ENCODE peak calls at places on chromosomes 6 and 20, in ten cellular contexts. One of them, this sample, is unnamed.

GRCh38 chr20:45341939-45342862 is 6.0 kb downstream of the SDC4 start:
- DNase-seq in KG1: no peak
- DNase-seq in activated CD4-positive, alpha-beta T cell treated with anti-CD3 and anti-CD28 coated beads, Interleukin-2, amount 50 U/mL, for 1 hour: no peak
- DNase-seq in stomach: peak
- DNase-seq in AG08396: peak
- DNase-seq in stimulated activated CD8-positive, alpha-beta memory T cell treated with anti-CD3 and anti-CD28 coated beads, Interleukin-15, amount 100 ng/mL, for 1 hour: no peak
- DNase-seq in T-helper 17 cell: no peak
- DNase-seq in effector CD4-positive, alpha-beta T cell: no peak
- DNase-seq in stimulated activated CD4-positive, alpha-beta T cell treated with anti-CD3 and anti-CD28 coated beads, TNF-alpha, amount 100 ng/mL, for 4 hours: no peak
- DNase-seq in NCI-H774: peak
- DNase-seq in this sample: no peak

GRCh38 chr6:147538821-147539220 is 30.3 kb downstream of the SAMD5 start:
- DNase-seq in AG08396: no peak
- DNase-seq in NCI-H774: no peak
- DNase-seq in stomach: no peak
- DNase-seq in T-helper 17 cell: no peak
- DNase-seq in activated CD4-positive, alpha-beta T cell treated with anti-CD3 and anti-CD28 coated beads, Interleukin-2, amount 50 U/mL, for 1 hour: no peak
- DNase-seq in KG1: no peak
- DNase-seq in stimulated activated CD8-positive, alpha-beta memory T cell treated with anti-CD3 and anti-CD28 coated beads, Interleukin-15, amount 100 ng/mL, for 1 hour: no peak
- DNase-seq in stimulated activated CD4-positive, alpha-beta T cell treated with anti-CD3 and anti-CD28 coated beads, TNF-alpha, amount 100 ng/mL, for 4 hours: no peak
- DNase-seq in effector CD4-positive, alpha-beta T cell: no peak
- DNase-seq in this sample: no peak

GRCh38 chr6:159608961-159609673 is 83.9 kb downstream of the SOD2 start:
- DNase-seq in stimulated activated CD4-positive, alpha-beta T cell treated with anti-CD3 and anti-CD28 coated beads, TNF-alpha, amount 100 ng/mL, for 4 hours: no peak
- DNase-seq in stomach: no peak
- DNase-seq in AG08396: peak
- DNase-seq in effector CD4-positive, alpha-beta T cell: no peak
- DNase-seq in stimulated activated CD8-positive, alpha-beta memory T cell treated with anti-CD3 and anti-CD28 coated beads, Interleukin-15, amount 100 ng/mL, for 1 hour: no peak
- DNase-seq in KG1: no peak
- DNase-seq in T-helper 17 cell: no peak
- DNase-seq in NCI-H774: no peak
- DNase-seq in activated CD4-positive, alpha-beta T cell treated with anti-CD3 and anti-CD28 coated beads, Interleukin-2, amount 50 U/mL, for 1 hour: no peak
- DNase-seq in this sample: peak

GRCh38 chr6:47839645-47840044 is 57.8 kb downstream of the OPN5 start:
- DNase-seq in effector CD4-positive, alpha-beta T cell: no peak
- DNase-seq in T-helper 17 cell: no peak
- DNase-seq in stimulated activated CD8-positive, alpha-beta memory T cell treated with anti-CD3 and anti-CD28 coated beads, Interleukin-15, amount 100 ng/mL, for 1 hour: no peak
- DNase-seq in activated CD4-positive, alpha-beta T cell treated with anti-CD3 and anti-CD28 coated beads, Interleukin-2, amount 50 U/mL, for 1 hour: no peak
- DNase-seq in NCI-H774: no peak
- DNase-seq in stomach: no peak
- DNase-seq in stimulated activated CD4-positive, alpha-beta T cell treated with anti-CD3 and anti-CD28 coated beads, TNF-alpha, amount 100 ng/mL, for 4 hours: no peak
- DNase-seq in AG08396: no peak
- DNase-seq in KG1: no peak
- DNase-seq in this sample: no peak

GRCh38 chr6:82704048-82704447 is 340.4 kb downstream of the TPBG start:
- DNase-seq in activated CD4-positive, alpha-beta T cell treated with anti-CD3 and anti-CD28 coated beads, Interleukin-2, amount 50 U/mL, for 1 hour: no peak
- DNase-seq in stimulated activated CD4-positive, alpha-beta T cell treated with anti-CD3 and anti-CD28 coated beads, TNF-alpha, amount 100 ng/mL, for 4 hours: no peak
- DNase-seq in effector CD4-positive, alpha-beta T cell: no peak
- DNase-seq in T-helper 17 cell: no peak
- DNase-seq in stimulated activated CD8-positive, alpha-beta memory T cell treated with anti-CD3 and anti-CD28 coated beads, Interleukin-15, amount 100 ng/mL, for 1 hour: no peak
- DNase-seq in NCI-H774: no peak
- DNase-seq in KG1: no peak
- DNase-seq in stomach: no peak
- DNase-seq in AG08396: no peak
- DNase-seq in this sample: no peak

GRCh38 chr6:165663283-165663735 is 268 bp upstream of the PDE10A start:
- DNase-seq in KG1: no peak
- DNase-seq in activated CD4-positive, alpha-beta T cell treated with anti-CD3 and anti-CD28 coated beads, Interleukin-2, amount 50 U/mL, for 1 hour: no peak
- DNase-seq in T-helper 17 cell: no peak
- DNase-seq in stomach: no peak
- DNase-seq in stimulated activated CD8-positive, alpha-beta memory T cell treated with anti-CD3 and anti-CD28 coated beads, Interleukin-15, amount 100 ng/mL, for 1 hour: no peak
- DNase-seq in NCI-H774: no peak
- DNase-seq in effector CD4-positive, alpha-beta T cell: no peak
- DNase-seq in stimulated activated CD4-positive, alpha-beta T cell treated with anti-CD3 and anti-CD28 coated beads, TNF-alpha, amount 100 ng/mL, for 4 hours: no peak
- DNase-seq in AG08396: peak
- DNase-seq in this sample: no peak

GRCh38 chr20:43843965-43844660 is 70.5 kb upstream of the TOX2 start:
- DNase-seq in activated CD4-positive, alpha-beta T cell treated with anti-CD3 and anti-CD28 coated beads, Interleukin-2, amount 50 U/mL, for 1 hour: no peak
- DNase-seq in stomach: no peak
- DNase-seq in effector CD4-positive, alpha-beta T cell: no peak
- DNase-seq in stimulated activated CD4-positive, alpha-beta T cell treated with anti-CD3 and anti-CD28 coated beads, TNF-alpha, amount 100 ng/mL, for 4 hours: no peak
- DNase-seq in NCI-H774: no peak
- DNase-seq in T-helper 17 cell: no peak
- DNase-seq in KG1: no peak
- DNase-seq in AG08396: no peak
- DNase-seq in stimulated activated CD8-positive, alpha-beta memory T cell treated with anti-CD3 and anti-CD28 coated beads, Interleukin-15, amount 100 ng/mL, for 1 hour: no peak
- DNase-seq in this sample: no peak

GRCh38 chr6:14799928-14800327 is 445.9 kb upstream of the JARID2 start:
- DNase-seq in activated CD4-positive, alpha-beta T cell treated with anti-CD3 and anti-CD28 coated beads, Interleukin-2, amount 50 U/mL, for 1 hour: no peak
- DNase-seq in effector CD4-positive, alpha-beta T cell: no peak
- DNase-seq in KG1: no peak
- DNase-seq in stomach: peak
- DNase-seq in AG08396: peak
- DNase-seq in T-helper 17 cell: no peak
- DNase-seq in NCI-H774: peak
- DNase-seq in stimulated activated CD8-positive, alpha-beta memory T cell treated with anti-CD3 and anti-CD28 coated beads, Interleukin-15, amount 100 ng/mL, for 1 hour: no peak
- DNase-seq in stimulated activated CD4-positive, alpha-beta T cell treated with anti-CD3 and anti-CD28 coated beads, TNF-alpha, amount 100 ng/mL, for 4 hours: no peak
- DNase-seq in this sample: peak

GRCh38 chr20:7775072-7775471 is 165.2 kb downstream of the HAO1 start:
- DNase-seq in stimulated activated CD8-positive, alpha-beta memory T cell treated with anti-CD3 and anti-CD28 coated beads, Interleukin-15, amount 100 ng/mL, for 1 hour: no peak
- DNase-seq in activated CD4-positive, alpha-beta T cell treated with anti-CD3 and anti-CD28 coated beads, Interleukin-2, amount 50 U/mL, for 1 hour: no peak
- DNase-seq in AG08396: peak
- DNase-seq in T-helper 17 cell: no peak
- DNase-seq in KG1: no peak
- DNase-seq in effector CD4-positive, alpha-beta T cell: no peak
- DNase-seq in stimulated activated CD4-positive, alpha-beta T cell treated with anti-CD3 and anti-CD28 coated beads, TNF-alpha, amount 100 ng/mL, for 4 hours: no peak
- DNase-seq in NCI-H774: no peak
- DNase-seq in stomach: no peak
- DNase-seq in this sample: peak

GRCh38 chr6:116229287-116229913 is 24.5 kb downstream of the TSPYL4 start:
- DNase-seq in NCI-H774: no peak
- DNase-seq in KG1: no peak
- DNase-seq in stomach: peak
- DNase-seq in effector CD4-positive, alpha-beta T cell: no peak
- DNase-seq in AG08396: peak
- DNase-seq in activated CD4-positive, alpha-beta T cell treated with anti-CD3 and anti-CD28 coated beads, Interleukin-2, amount 50 U/mL, for 1 hour: no peak
- DNase-seq in stimulated activated CD4-positive, alpha-beta T cell treated with anti-CD3 and anti-CD28 coated beads, TNF-alpha, amount 100 ng/mL, for 4 hours: no peak
- DNase-seq in T-helper 17 cell: no peak
- DNase-seq in stimulated activated CD8-positive, alpha-beta memory T cell treated with anti-CD3 and anti-CD28 coated beads, Interleukin-15, amount 100 ng/mL, for 1 hour: no peak
- DNase-seq in this sample: no peak

GRCh38 chr6:26250806-26251075 is 114.3 kb upstream of the BTN3A2 start:
- DNase-seq in effector CD4-positive, alpha-beta T cell: peak
- DNase-seq in KG1: no peak
- DNase-seq in stimulated activated CD4-positive, alpha-beta T cell treated with anti-CD3 and anti-CD28 coated beads, TNF-alpha, amount 100 ng/mL, for 4 hours: no peak
- DNase-seq in stomach: no peak
- DNase-seq in T-helper 17 cell: no peak
- DNase-seq in activated CD4-positive, alpha-beta T cell treated with anti-CD3 and anti-CD28 coated beads, Interleukin-2, amount 50 U/mL, for 1 hour: peak
- DNase-seq in stimulated activated CD8-positive, alpha-beta memory T cell treated with anti-CD3 and anti-CD28 coated beads, Interleukin-15, amount 100 ng/mL, for 1 hour: no peak
- DNase-seq in AG08396: no peak
- DNase-seq in NCI-H774: no peak
- DNase-seq in this sample: peak

GRCh38 chr6:39137235-39137634 is 22.2 kb upstream of the SAYSD1 start:
- DNase-seq in stimulated activated CD8-positive, alpha-beta memory T cell treated with anti-CD3 and anti-CD28 coated beads, Interleukin-15, amount 100 ng/mL, for 1 hour: no peak
- DNase-seq in activated CD4-positive, alpha-beta T cell treated with anti-CD3 and anti-CD28 coated beads, Interleukin-2, amount 50 U/mL, for 1 hour: peak
- DNase-seq in effector CD4-positive, alpha-beta T cell: peak
- DNase-seq in AG08396: peak
- DNase-seq in T-helper 17 cell: no peak
- DNase-seq in NCI-H774: no peak
- DNase-seq in stimulated activated CD4-positive, alpha-beta T cell treated with anti-CD3 and anti-CD28 coated beads, TNF-alpha, amount 100 ng/mL, for 4 hours: no peak
- DNase-seq in stomach: peak
- DNase-seq in KG1: no peak
- DNase-seq in this sample: peak

GRCh38 chr6:152296648-152297376 is 340.4 kb downstream of the SYNE1 start:
- DNase-seq in KG1: no peak
- DNase-seq in AG08396: peak
- DNase-seq in stimulated activated CD8-positive, alpha-beta memory T cell treated with anti-CD3 and anti-CD28 coated beads, Interleukin-15, amount 100 ng/mL, for 1 hour: no peak
- DNase-seq in activated CD4-positive, alpha-beta T cell treated with anti-CD3 and anti-CD28 coated beads, Interleukin-2, amount 50 U/mL, for 1 hour: no peak
- DNase-seq in stimulated activated CD4-positive, alpha-beta T cell treated with anti-CD3 and anti-CD28 coated beads, TNF-alpha, amount 100 ng/mL, for 4 hours: no peak
- DNase-seq in T-helper 17 cell: no peak
- DNase-seq in NCI-H774: no peak
- DNase-seq in effector CD4-positive, alpha-beta T cell: no peak
- DNase-seq in stomach: no peak
- DNase-seq in this sample: no peak

GRCh38 chr20:45890077-45890996 is 671 bp downstream of the NEURL2 start:
- DNase-seq in KG1: no peak
- DNase-seq in T-helper 17 cell: no peak
- DNase-seq in NCI-H774: no peak
- DNase-seq in effector CD4-positive, alpha-beta T cell: peak
- DNase-seq in stomach: peak
- DNase-seq in AG08396: peak
- DNase-seq in stimulated activated CD4-positive, alpha-beta T cell treated with anti-CD3 and anti-CD28 coated beads, TNF-alpha, amount 100 ng/mL, for 4 hours: peak
- DNase-seq in stimulated activated CD8-positive, alpha-beta memory T cell treated with anti-CD3 and anti-CD28 coated beads, Interleukin-15, amount 100 ng/mL, for 1 hour: no peak
- DNase-seq in activated CD4-positive, alpha-beta T cell treated with anti-CD3 and anti-CD28 coated beads, Interleukin-2, amount 50 U/mL, for 1 hour: peak
- DNase-seq in this sample: peak

GRCh38 chr6:89623749-89624148 is 14.8 kb downstream of the LYRM2 start:
- DNase-seq in KG1: no peak
- DNase-seq in AG08396: no peak
- DNase-seq in stimulated activated CD4-positive, alpha-beta T cell treated with anti-CD3 and anti-CD28 coated beads, TNF-alpha, amount 100 ng/mL, for 4 hours: no peak
- DNase-seq in stimulated activated CD8-positive, alpha-beta memory T cell treated with anti-CD3 and anti-CD28 coated beads, Interleukin-15, amount 100 ng/mL, for 1 hour: no peak
- DNase-seq in T-helper 17 cell: no peak
- DNase-seq in activated CD4-positive, alpha-beta T cell treated with anti-CD3 and anti-CD28 coated beads, Interleukin-2, amount 50 U/mL, for 1 hour: no peak
- DNase-seq in effector CD4-positive, alpha-beta T cell: no peak
- DNase-seq in stomach: no peak
- DNase-seq in NCI-H774: no peak
- DNase-seq in this sample: no peak

GRCh38 chr20:59145926-59146800 is 17.5 kb upstream of the ZNF831 start:
- DNase-seq in AG08396: no peak
- DNase-seq in stimulated activated CD4-positive, alpha-beta T cell treated with anti-CD3 and anti-CD28 coated beads, TNF-alpha, amount 100 ng/mL, for 4 hours: no peak
- DNase-seq in KG1: no peak
- DNase-seq in T-helper 17 cell: no peak
- DNase-seq in stomach: no peak
- DNase-seq in NCI-H774: no peak
- DNase-seq in activated CD4-positive, alpha-beta T cell treated with anti-CD3 and anti-CD28 coated beads, Interleukin-2, amount 50 U/mL, for 1 hour: peak
- DNase-seq in effector CD4-positive, alpha-beta T cell: no peak
- DNase-seq in stimulated activated CD8-positive, alpha-beta memory T cell treated with anti-CD3 and anti-CD28 coated beads, Interleukin-15, amount 100 ng/mL, for 1 hour: peak
- DNase-seq in this sample: no peak

GRCh38 chr6:151349651-151350270 is 41.6 kb downstream of the ZBTB2 start:
- DNase-seq in effector CD4-positive, alpha-beta T cell: no peak
- DNase-seq in NCI-H774: no peak
- DNase-seq in activated CD4-positive, alpha-beta T cell treated with anti-CD3 and anti-CD28 coated beads, Interleukin-2, amount 50 U/mL, for 1 hour: no peak
- DNase-seq in stimulated activated CD4-positive, alpha-beta T cell treated with anti-CD3 and anti-CD28 coated beads, TNF-alpha, amount 100 ng/mL, for 4 hours: no peak
- DNase-seq in KG1: no peak
- DNase-seq in stomach: no peak
- DNase-seq in stimulated activated CD8-positive, alpha-beta memory T cell treated with anti-CD3 and anti-CD28 coated beads, Interleukin-15, amount 100 ng/mL, for 1 hour: no peak
- DNase-seq in AG08396: no peak
- DNase-seq in T-helper 17 cell: no peak
- DNase-seq in this sample: no peak

GRCh38 chr6:143538374-143538773 is 26.9 kb upstream of the FUCA2 start:
- DNase-seq in stomach: no peak
- DNase-seq in stimulated activated CD8-positive, alpha-beta memory T cell treated with anti-CD3 and anti-CD28 coated beads, Interleukin-15, amount 100 ng/mL, for 1 hour: no peak
- DNase-seq in AG08396: no peak
- DNase-seq in NCI-H774: no peak
- DNase-seq in activated CD4-positive, alpha-beta T cell treated with anti-CD3 and anti-CD28 coated beads, Interleukin-2, amount 50 U/mL, for 1 hour: peak
- DNase-seq in effector CD4-positive, alpha-beta T cell: no peak
- DNase-seq in T-helper 17 cell: no peak
- DNase-seq in KG1: no peak
- DNase-seq in stimulated activated CD4-positive, alpha-beta T cell treated with anti-CD3 and anti-CD28 coated beads, TNF-alpha, amount 100 ng/mL, for 4 hours: no peak
- DNase-seq in this sample: no peak

GRCh38 chr20:41276317-41276751 is 41.2 kb downstream of the ZHX3 start:
- DNase-seq in effector CD4-positive, alpha-beta T cell: no peak
- DNase-seq in AG08396: no peak
- DNase-seq in stimulated activated CD4-positive, alpha-beta T cell treated with anti-CD3 and anti-CD28 coated beads, TNF-alpha, amount 100 ng/mL, for 4 hours: no peak
- DNase-seq in stomach: no peak
- DNase-seq in activated CD4-positive, alpha-beta T cell treated with anti-CD3 and anti-CD28 coated beads, Interleukin-2, amount 50 U/mL, for 1 hour: no peak
- DNase-seq in T-helper 17 cell: no peak
- DNase-seq in stimulated activated CD8-positive, alpha-beta memory T cell treated with anti-CD3 and anti-CD28 coated beads, Interleukin-15, amount 100 ng/mL, for 1 hour: no peak
- DNase-seq in KG1: no peak
- DNase-seq in NCI-H774: no peak
- DNase-seq in this sample: peak

GRCh38 chr6:165844232-165844631 is 181.2 kb upstream of the PDE10A start:
- DNase-seq in NCI-H774: no peak
- DNase-seq in activated CD4-positive, alpha-beta T cell treated with anti-CD3 and anti-CD28 coated beads, Interleukin-2, amount 50 U/mL, for 1 hour: no peak
- DNase-seq in stomach: no peak
- DNase-seq in KG1: no peak
- DNase-seq in stimulated activated CD8-positive, alpha-beta memory T cell treated with anti-CD3 and anti-CD28 coated beads, Interleukin-15, amount 100 ng/mL, for 1 hour: no peak
- DNase-seq in stimulated activated CD4-positive, alpha-beta T cell treated with anti-CD3 and anti-CD28 coated beads, TNF-alpha, amount 100 ng/mL, for 4 hours: no peak
- DNase-seq in effector CD4-positive, alpha-beta T cell: no peak
- DNase-seq in T-helper 17 cell: no peak
- DNase-seq in AG08396: no peak
- DNase-seq in this sample: no peak

GRCh38 chr20:20849126-20849525 is 136.7 kb upstream of the RALGAPA2 start:
- DNase-seq in stimulated activated CD4-positive, alpha-beta T cell treated with anti-CD3 and anti-CD28 coated beads, TNF-alpha, amount 100 ng/mL, for 4 hours: no peak
- DNase-seq in NCI-H774: no peak
- DNase-seq in stomach: no peak
- DNase-seq in T-helper 17 cell: no peak
- DNase-seq in stimulated activated CD8-positive, alpha-beta memory T cell treated with anti-CD3 and anti-CD28 coated beads, Interleukin-15, amount 100 ng/mL, for 1 hour: no peak
- DNase-seq in AG08396: no peak
- DNase-seq in activated CD4-positive, alpha-beta T cell treated with anti-CD3 and anti-CD28 coated beads, Interleukin-2, amount 50 U/mL, for 1 hour: no peak
- DNase-seq in KG1: no peak
- DNase-seq in effector CD4-positive, alpha-beta T cell: no peak
- DNase-seq in this sample: no peak

GRCh38 chr20:11652128-11652527 is 265.6 kb upstream of the BTBD3 start:
- DNase-seq in AG08396: no peak
- DNase-seq in stomach: no peak
- DNase-seq in activated CD4-positive, alpha-beta T cell treated with anti-CD3 and anti-CD28 coated beads, Interleukin-2, amount 50 U/mL, for 1 hour: no peak
- DNase-seq in effector CD4-positive, alpha-beta T cell: no peak
- DNase-seq in T-helper 17 cell: no peak
- DNase-seq in KG1: no peak
- DNase-seq in stimulated activated CD4-positive, alpha-beta T cell treated with anti-CD3 and anti-CD28 coated beads, TNF-alpha, amount 100 ng/mL, for 4 hours: no peak
- DNase-seq in stimulated activated CD8-positive, alpha-beta memory T cell treated with anti-CD3 and anti-CD28 coated beads, Interleukin-15, amount 100 ng/mL, for 1 hour: no peak
- DNase-seq in NCI-H774: no peak
- DNase-seq in this sample: no peak

GRCh38 chr6:26033942-26034354 is 53.3 kb upstream of the HFE start:
- DNase-seq in NCI-H774: no peak
- DNase-seq in KG1: no peak
- DNase-seq in T-helper 17 cell: no peak
- DNase-seq in AG08396: no peak
- DNase-seq in stomach: no peak
- DNase-seq in stimulated activated CD4-positive, alpha-beta T cell treated with anti-CD3 and anti-CD28 coated beads, TNF-alpha, amount 100 ng/mL, for 4 hours: no peak
- DNase-seq in stimulated activated CD8-positive, alpha-beta memory T cell treated with anti-CD3 and anti-CD28 coated beads, Interleukin-15, amount 100 ng/mL, for 1 hour: no peak
- DNase-seq in activated CD4-positive, alpha-beta T cell treated with anti-CD3 and anti-CD28 coated beads, Interleukin-2, amount 50 U/mL, for 1 hour: no peak
- DNase-seq in effector CD4-positive, alpha-beta T cell: no peak
- DNase-seq in this sample: no peak

GRCh38 chr20:25072226-25072811 is 9.6 kb downstream of the VSX1 start:
- DNase-seq in AG08396: no peak
- DNase-seq in stimulated activated CD8-positive, alpha-beta memory T cell treated with anti-CD3 and anti-CD28 coated beads, Interleukin-15, amount 100 ng/mL, for 1 hour: no peak
- DNase-seq in NCI-H774: no peak
- DNase-seq in effector CD4-positive, alpha-beta T cell: no peak
- DNase-seq in KG1: no peak
- DNase-seq in stomach: no peak
- DNase-seq in T-helper 17 cell: no peak
- DNase-seq in stimulated activated CD4-positive, alpha-beta T cell treated with anti-CD3 and anti-CD28 coated beads, TNF-alpha, amount 100 ng/mL, for 4 hours: no peak
- DNase-seq in activated CD4-positive, alpha-beta T cell treated with anti-CD3 and anti-CD28 coated beads, Interleukin-2, amount 50 U/mL, for 1 hour: no peak
- DNase-seq in this sample: no peak